ENCODE peak calls at places on chromosomes 1 and 21, in four cellular contexts. F is neuronal stem cell; D is pons; W is activated effector memory CD4-positive, alpha-beta T cell treated with Interleukin-2 at 50 U/mL for 16 hours. Z is an unnamed sample.
A peak's percentile ranks its signal among the peaks of the same experiment; 100 is the strongest.

GRCh38 chr1:62790716-62791115 is 6.8 kb downstream of the ATG4C start:
- DNase-seq in F (no peak), D (peak; percentile 93), W (no peak), Z (no peak)

GRCh38 chr1:23019851-23020625 is 770 bp downstream of the KDM1A start:
- DNase-seq in F (peak; percentile 39), D (peak; percentile 19), W (peak; percentile 2), Z (peak; percentile 44)

GRCh38 chr1:227947678-227948492 is at the start of gene WNT9A:
- DNase-seq in F (peak; percentile 83), D (no peak), W (no peak), Z (peak; percentile 23)

GRCh38 chr21:43975469-43976098 is 36.5 kb upstream of the TRAPPC10 start:
- DNase-seq in F (peak; percentile 61), D (peak; percentile 61), W (peak; percentile 67), Z (peak; percentile 81)

GRCh38 chr1:101175474-101175873 is 61.3 kb upstream of the S1PR1 start:
- DNase-seq in F (no peak), D (no peak), W (no peak), Z (no peak)

GRCh38 chr1:202045699-202046098 is 35.3 kb downstream of the ELF3 start:
- DNase-seq in F (no peak), D (no peak), W (no peak), Z (no peak)

GRCh38 chr1:215650446-215651149 is 83.5 kb downstream of the KCTD3 start:
- DNase-seq in F (no peak), D (no peak), W (no peak), Z (no peak)

GRCh38 chr1:201562659-201563405 is 23.9 kb downstream of the NAV1 start:
- DNase-seq in F (no peak), D (no peak), W (no peak), Z (no peak)

GRCh38 chr21:29633766-29634165 is 306.0 kb downstream of the GRIK1 start:
- DNase-seq in F (no peak), D (no peak), W (no peak), Z (peak; percentile 68)

GRCh38 chr1:203320546-203321272 is 15.4 kb downstream of the BTG2 start:
- DNase-seq in F (no peak), D (no peak), W (peak; percentile 75), Z (no peak)

GRCh38 chr1:232486454-232487202 is 143.3 kb downstream of the SIPA1L2 start:
- DNase-seq in F (no peak), D (no peak), W (no peak), Z (no peak)

GRCh38 chr21:36663033-36663855 is 35.7 kb upstream of the SIM2 start:
- DNase-seq in F (no peak), D (no peak), W (no peak), Z (no peak)

GRCh38 chr1:35210306-35211112 is 17.6 kb upstream of the SFPQ start:
- DNase-seq in F (peak; percentile 11), D (no peak), W (no peak), Z (no peak)

GRCh38 chr1:83822206-83822605 is 176.7 kb downstream of the TTLL7 start:
- DNase-seq in F (no peak), D (no peak), W (no peak), Z (no peak)

GRCh38 chr1:169106921-169107672 is 607 bp downstream of the ATP1B1 start:
- DNase-seq in F (no peak), D (peak; percentile 53), W (no peak), Z (peak; percentile 58)

GRCh38 chr1:214544791-214545190 is 6.6 kb downstream of the PTPN14 start:
- DNase-seq in F (no peak), D (no peak), W (no peak), Z (no peak)

GRCh38 chr1:146036241-146036989 is 14.9 kb upstream of the HJV start:
- DNase-seq in F (peak; percentile 59), D (peak; percentile 52), W (no peak), Z (peak; percentile 53)

GRCh38 chr1:207917086-207917485 is 6.2 kb upstream of the CD34 start:
- DNase-seq in F (no peak), D (no peak), W (no peak), Z (no peak)

GRCh38 chr1:53413175-53414001 is 45.8 kb upstream of the DMRTB1 start:
- DNase-seq in F (no peak), D (no peak), W (peak; percentile 60), Z (no peak)

GRCh38 chr1:203607169-203607873 is 19.3 kb upstream of the ATP2B4 start:
- DNase-seq in F (no peak), D (no peak), W (peak; percentile 67), Z (no peak)

GRCh38 chr21:34933609-34934345 is 115.3 kb downstream of the RUNX1 start:
- DNase-seq in F (no peak), D (no peak), W (no peak), Z (no peak)

GRCh38 chr1:41646186-41646585 is 161.7 kb upstream of the EDN2 start:
- DNase-seq in F (no peak), D (no peak), W (no peak), Z (no peak)

GRCh38 chr1:243727503-243728191 is 122.4 kb downstream of the AKT3 start:
- DNase-seq in F (no peak), D (peak; percentile 78), W (no peak), Z (no peak)

GRCh38 chr1:66598670-66599069 is 64.7 kb downstream of the SGIP1 start:
- DNase-seq in F (no peak), D (no peak), W (no peak), Z (no peak)

GRCh38 chr1:30779294-30780071 is 21.9 kb upstream of the LAPTM5 start:
- DNase-seq in F (peak; percentile 83), D (peak; percentile 87), W (peak; percentile 84), Z (peak; percentile 55)

GRCh38 chr1:112083487-112083886 is 94.0 kb upstream of the KCND3 start:
- DNase-seq in F (peak; percentile 37), D (no peak), W (no peak), Z (no peak)

GRCh38 chr1:209586341-209586740 is 2.8 kb downstream of the CAMK1G start:
- DNase-seq in F (no peak), D (no peak), W (no peak), Z (no peak)

GRCh38 chr21:43829575-43830119 is 35.4 kb upstream of the AGPAT3 start:
- DNase-seq in F (no peak), D (no peak), W (no peak), Z (no peak)